ENCODE peak calls at places on chromosomes 5 and 9, in ten cellular contexts. One of them, this sample, is unnamed.

GRCh38 chr9:107740088-107740980 is 250.8 kb upstream of the KLF4 start:
- DNase-seq in HFF-Myc: no peak
- DNase-seq in RWPE1: no peak
- DNase-seq in PC-3: no peak
- DNase-seq in adrenal gland: no peak
- DNase-seq in GM23338: no peak
- DNase-seq in endothelial cell: no peak
- DNase-seq in SK-N-SH: no peak
- DNase-seq in fibroblast of mammary gland: no peak
- DNase-seq in HFFc6: no peak
- DNase-seq in this sample: no peak

GRCh38 chr5:168342985-168343384 is 51.5 kb downstream of the WWC1 start:
- DNase-seq in HFF-Myc: no peak
- DNase-seq in RWPE1: no peak
- DNase-seq in PC-3: no peak
- DNase-seq in adrenal gland: no peak
- DNase-seq in GM23338: no peak
- DNase-seq in endothelial cell: no peak
- DNase-seq in SK-N-SH: no peak
- DNase-seq in fibroblast of mammary gland: no peak
- DNase-seq in HFFc6: no peak
- DNase-seq in this sample: no peak

GRCh38 chr5:148408092-148408491 is 24.3 kb downstream of the FBXO38 start:
- DNase-seq in HFF-Myc: no peak
- DNase-seq in RWPE1: no peak
- DNase-seq in PC-3: no peak
- DNase-seq in adrenal gland: no peak
- DNase-seq in GM23338: no peak
- DNase-seq in endothelial cell: no peak
- DNase-seq in SK-N-SH: no peak
- DNase-seq in fibroblast of mammary gland: no peak
- DNase-seq in HFFc6: no peak
- DNase-seq in this sample: no peak

GRCh38 chr9:115845648-115846312 is 307.8 kb upstream of the PAPPA start:
- DNase-seq in HFF-Myc: no peak
- DNase-seq in RWPE1: peak
- DNase-seq in PC-3: peak
- DNase-seq in adrenal gland: no peak
- DNase-seq in GM23338: no peak
- DNase-seq in endothelial cell: no peak
- DNase-seq in SK-N-SH: no peak
- DNase-seq in fibroblast of mammary gland: peak
- DNase-seq in HFFc6: peak
- DNase-seq in this sample: no peak

GRCh38 chr9:123370526-123371227 is 14.7 kb downstream of the CRB2 start:
- DNase-seq in HFF-Myc: no peak
- DNase-seq in RWPE1: no peak
- DNase-seq in PC-3: no peak
- DNase-seq in adrenal gland: no peak
- DNase-seq in GM23338: no peak
- DNase-seq in endothelial cell: no peak
- DNase-seq in SK-N-SH: no peak
- DNase-seq in fibroblast of mammary gland: no peak
- DNase-seq in HFFc6: no peak
- DNase-seq in this sample: no peak

GRCh38 chr9:107034831-107035230 is 171.9 kb downstream of the ZNF462 start:
- DNase-seq in HFF-Myc: no peak
- DNase-seq in RWPE1: no peak
- DNase-seq in PC-3: no peak
- DNase-seq in adrenal gland: no peak
- DNase-seq in GM23338: no peak
- DNase-seq in endothelial cell: no peak
- DNase-seq in SK-N-SH: no peak
- DNase-seq in fibroblast of mammary gland: no peak
- DNase-seq in HFFc6: no peak
- DNase-seq in this sample: no peak

GRCh38 chr5:103340717-103341397 is 82.3 kb downstream of the MACIR start:
- DNase-seq in HFF-Myc: no peak
- DNase-seq in RWPE1: no peak
- DNase-seq in PC-3: peak
- DNase-seq in adrenal gland: no peak
- DNase-seq in GM23338: no peak
- DNase-seq in endothelial cell: no peak
- DNase-seq in SK-N-SH: no peak
- DNase-seq in fibroblast of mammary gland: no peak
- DNase-seq in HFFc6: peak
- DNase-seq in this sample: no peak

GRCh38 chr9:127158995-127159801 is 36.8 kb upstream of the ANGPTL2 start:
- DNase-seq in HFF-Myc: peak
- DNase-seq in RWPE1: peak
- DNase-seq in PC-3: no peak
- DNase-seq in adrenal gland: peak
- DNase-seq in GM23338: peak
- DNase-seq in endothelial cell: no peak
- DNase-seq in SK-N-SH: peak
- DNase-seq in fibroblast of mammary gland: peak
- DNase-seq in HFFc6: peak
- DNase-seq in this sample: no peak

GRCh38 chr9:111412280-111412679 is 71.9 kb downstream of the ECPAS start:
- DNase-seq in HFF-Myc: no peak
- DNase-seq in RWPE1: no peak
- DNase-seq in PC-3: no peak
- DNase-seq in adrenal gland: peak
- DNase-seq in GM23338: no peak
- DNase-seq in endothelial cell: no peak
- DNase-seq in SK-N-SH: no peak
- DNase-seq in fibroblast of mammary gland: no peak
- DNase-seq in HFFc6: no peak
- DNase-seq in this sample: no peak
- TF ChIP-seq CTCF in HFF-Myc: no peak
- TF ChIP-seq CTCF in RWPE1: no peak
- TF ChIP-seq CTCF in PC-3: no peak
- TF ChIP-seq CTCF in adrenal gland: no peak
- TF ChIP-seq CTCF in GM23338: no peak
- TF ChIP-seq CTCF in endothelial cell: no peak
- TF ChIP-seq CTCF in SK-N-SH: no peak
- TF ChIP-seq CTCF in fibroblast of mammary gland: no peak
- TF ChIP-seq CTCF in HFFc6: no peak
- TF ChIP-seq CTCF in this sample: no peak

GRCh38 chr5:14775857-14776256 is 95.7 kb downstream of the ANKH start:
- DNase-seq in HFF-Myc: peak
- DNase-seq in RWPE1: peak
- DNase-seq in PC-3: peak
- DNase-seq in adrenal gland: no peak
- DNase-seq in GM23338: no peak
- DNase-seq in endothelial cell: no peak
- DNase-seq in SK-N-SH: no peak
- DNase-seq in fibroblast of mammary gland: peak
- DNase-seq in HFFc6: no peak
- DNase-seq in this sample: no peak
- TF ChIP-seq CTCF in HFF-Myc: no peak
- TF ChIP-seq CTCF in RWPE1: no peak
- TF ChIP-seq CTCF in PC-3: no peak
- TF ChIP-seq CTCF in adrenal gland: no peak
- TF ChIP-seq CTCF in GM23338: no peak
- TF ChIP-seq CTCF in endothelial cell: no peak
- TF ChIP-seq CTCF in SK-N-SH: no peak
- TF ChIP-seq CTCF in fibroblast of mammary gland: no peak
- TF ChIP-seq CTCF in HFFc6: no peak
- TF ChIP-seq CTCF in this sample: no peak

DNA sequence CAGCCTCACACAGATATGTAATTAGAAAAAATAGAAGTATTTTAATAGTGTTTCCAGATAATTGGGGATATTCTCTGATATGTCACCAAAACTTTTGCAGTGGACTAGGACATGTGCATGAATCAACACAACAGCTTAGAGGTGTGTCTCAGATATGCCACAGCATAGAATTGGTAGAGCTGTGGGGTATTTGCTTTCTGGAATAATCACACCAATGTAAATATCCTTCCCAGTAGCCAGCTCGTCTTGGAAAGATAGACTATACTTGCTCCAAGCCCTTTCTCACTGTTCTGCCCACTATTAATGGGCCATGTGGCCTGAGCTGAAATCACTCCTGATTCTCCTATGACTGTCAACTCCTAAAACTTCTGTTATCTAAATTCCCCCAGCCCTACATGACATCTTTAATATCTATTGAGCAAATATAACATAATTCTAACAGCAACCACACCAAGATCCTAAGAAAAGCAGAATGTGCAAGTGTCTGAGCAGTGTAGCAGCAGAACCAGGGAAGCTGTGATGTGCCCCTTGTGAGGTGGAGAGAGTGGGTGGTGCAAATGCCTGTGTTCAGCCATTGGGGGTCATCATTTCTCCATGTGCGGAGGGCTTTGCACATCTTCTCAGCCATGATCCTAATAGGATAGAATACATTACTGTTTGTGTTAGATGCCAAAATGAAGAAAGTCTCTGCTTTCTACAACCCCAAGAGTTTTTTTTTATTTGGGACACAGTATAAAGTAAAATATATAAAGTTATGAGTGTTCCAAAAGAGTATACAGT is 65.0 kb downstream of the MELK start:
- DNase-seq in HFF-Myc: no peak
- DNase-seq in RWPE1: no peak
- DNase-seq in PC-3: no peak
- DNase-seq in adrenal gland: no peak
- DNase-seq in GM23338: no peak
- DNase-seq in endothelial cell: peak
- DNase-seq in SK-N-SH: no peak
- DNase-seq in fibroblast of mammary gland: no peak
- DNase-seq in HFFc6: no peak
- DNase-seq in this sample: no peak
- TF ChIP-seq CTCF in HFF-Myc: no peak
- TF ChIP-seq CTCF in RWPE1: no peak
- TF ChIP-seq CTCF in PC-3: no peak
- TF ChIP-seq CTCF in adrenal gland: no peak
- TF ChIP-seq CTCF in GM23338: peak
- TF ChIP-seq CTCF in endothelial cell: no peak
- TF ChIP-seq CTCF in SK-N-SH: peak
- TF ChIP-seq CTCF in fibroblast of mammary gland: no peak
- TF ChIP-seq CTCF in HFFc6: no peak
- TF ChIP-seq CTCF in this sample: no peak

GRCh38 chr9:99819123-99819483 is 2.6 kb upstream of the NR4A3 start:
- DNase-seq in HFF-Myc: no peak
- DNase-seq in RWPE1: no peak
- DNase-seq in PC-3: no peak
- DNase-seq in adrenal gland: no peak
- DNase-seq in GM23338: no peak
- DNase-seq in endothelial cell: no peak
- DNase-seq in SK-N-SH: no peak
- DNase-seq in fibroblast of mammary gland: peak
- DNase-seq in HFFc6: no peak
- DNase-seq in this sample: no peak

GRCh38 chr9:99819484-99820329 is 2.0 kb upstream of the NR4A3 start:
- DNase-seq in HFF-Myc: peak
- DNase-seq in RWPE1: peak
- DNase-seq in PC-3: peak
- DNase-seq in adrenal gland: peak
- DNase-seq in GM23338: peak
- DNase-seq in endothelial cell: peak
- DNase-seq in SK-N-SH: peak
- DNase-seq in fibroblast of mammary gland: peak
- DNase-seq in HFFc6: peak
- DNase-seq in this sample: peak

GRCh38 chr9:99822096-99822595 is 461 bp downstream of the NR4A3 start:
- DNase-seq in HFF-Myc: no peak
- DNase-seq in RWPE1: peak
- DNase-seq in PC-3: no peak
- DNase-seq in adrenal gland: peak
- DNase-seq in GM23338: no peak
- DNase-seq in endothelial cell: peak
- DNase-seq in SK-N-SH: no peak
- DNase-seq in fibroblast of mammary gland: no peak
- DNase-seq in HFFc6: no peak
- DNase-seq in this sample: no peak

GRCh38 chr9:99821187-99822095 is at the start of gene NR4A3:
- DNase-seq in HFF-Myc: peak
- DNase-seq in RWPE1: peak
- DNase-seq in PC-3: peak
- DNase-seq in adrenal gland: peak
- DNase-seq in GM23338: peak
- DNase-seq in endothelial cell: peak
- DNase-seq in SK-N-SH: peak
- DNase-seq in fibroblast of mammary gland: peak
- DNase-seq in HFFc6: peak
- DNase-seq in this sample: peak

DNA sequence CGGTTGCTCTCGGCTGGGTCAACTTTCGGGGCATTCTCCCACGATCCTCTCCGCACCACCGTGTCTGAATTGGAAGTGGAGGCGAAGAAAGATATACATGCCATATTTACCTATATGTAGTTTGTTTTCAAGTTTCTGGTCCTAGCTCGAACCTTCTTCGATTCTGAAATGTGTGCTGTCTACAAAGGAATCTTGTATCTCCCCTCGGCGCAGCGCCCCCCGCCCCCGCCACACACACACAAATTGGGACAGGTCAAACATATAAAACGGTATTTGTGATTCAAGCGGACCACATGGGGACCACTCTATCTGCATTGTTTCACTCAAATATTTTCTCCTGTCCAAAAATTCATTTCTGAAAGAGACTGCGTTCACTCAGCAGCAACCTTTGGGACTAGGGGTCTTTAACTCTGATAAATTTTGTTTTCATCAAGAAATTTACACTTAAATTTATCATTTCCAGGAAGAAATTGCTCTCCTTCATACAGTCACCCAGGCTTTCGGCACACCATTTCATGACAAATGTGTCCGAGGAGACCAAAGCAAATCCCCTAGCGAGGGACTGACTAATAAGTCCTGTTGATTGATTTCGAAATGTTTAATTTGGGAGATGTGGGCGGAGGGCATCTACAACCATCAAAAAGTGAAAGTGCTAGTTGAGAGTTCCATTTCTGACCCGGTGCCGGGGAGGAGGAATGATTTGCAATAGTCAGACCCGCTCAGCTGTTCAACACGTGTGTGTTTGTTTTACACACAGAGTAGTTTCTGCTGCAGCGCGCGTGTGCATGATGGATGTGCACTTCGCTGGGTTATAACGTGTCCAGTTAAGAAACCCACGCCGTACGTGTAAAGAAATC is 1.1 kb upstream of the NR4A3 start:
- DNase-seq in HFF-Myc: no peak
- DNase-seq in RWPE1: peak
- DNase-seq in PC-3: peak
- DNase-seq in adrenal gland: peak
- DNase-seq in GM23338: peak
- DNase-seq in endothelial cell: no peak
- DNase-seq in SK-N-SH: no peak
- DNase-seq in fibroblast of mammary gland: peak
- DNase-seq in HFFc6: peak
- DNase-seq in this sample: no peak
- TF ChIP-seq CTCF in HFF-Myc: no peak
- TF ChIP-seq CTCF in RWPE1: peak
- TF ChIP-seq CTCF in PC-3: no peak
- TF ChIP-seq CTCF in adrenal gland: peak
- TF ChIP-seq CTCF in GM23338: no peak
- TF ChIP-seq CTCF in endothelial cell: no peak
- TF ChIP-seq CTCF in SK-N-SH: peak
- TF ChIP-seq CTCF in fibroblast of mammary gland: no peak
- TF ChIP-seq CTCF in HFFc6: no peak
- TF ChIP-seq CTCF in this sample: no peak

This sample was measured in mesothelial cell of epicardium.